ENCODE peak calls at places on chromosome X, in six cellular contexts. V, U, K, N, I and H are unnamed samples.

GRCh38 chrX:119970574-119970973 is 27.0 kb upstream of the NKAP start:
- DNase-seq in V (no peak), K (no peak), I (no peak), N (no peak), U (no peak), H (no peak)

GRCh38 chrX:100994352-100995281 is 25.1 kb downstream of the ARL13A start:
- DNase-seq in I (peak; percentile 7), N (peak; percentile 1), U (no peak), V (no peak), K (no peak), H (peak; percentile 7)

GRCh38 chrX:69289046-69289838 is 124.0 kb upstream of the PJA1 start:
- DNase-seq in K (no peak), N (no peak), I (no peak), V (no peak), U (no peak), H (no peak)

GRCh38 chrX:65697915-65698796 is 30.7 kb downstream of the MSN start:
- DNase-seq in V (peak; percentile 74), U (no peak), I (no peak), K (no peak), N (peak; percentile 72), H (peak; percentile 68)

GRCh38 chrX:9221714-9222113 is 187.8 kb upstream of the FAM9B start:
- DNase-seq in U (no peak), I (no peak), N (no peak), K (no peak), V (no peak), H (no peak)

GRCh38 chrX:68725966-68726365 is 78.5 kb downstream of the STARD8 start:
- DNase-seq in I (no peak), K (no peak), N (no peak), V (no peak), U (no peak), H (no peak)

GRCh38 chrX:153649178-153649914 is 2.3 kb downstream of the DUSP9 start:
- DNase-seq in U (no peak), V (peak; percentile 37), I (peak; percentile 66), K (peak; percentile 62), N (peak; percentile 51), H (no peak)

GRCh38 chrX:135985123-135985973 is at the start of gene SLC9A6:
- DNase-seq in U (peak; percentile 35), N (peak; percentile 75), I (peak; percentile 55), K (peak; percentile 90), V (peak; percentile 69), H (peak; percentile 65)

GRCh38 chrX:132467029-132467428 is 21.8 kb downstream of the MBNL3 start:
- DNase-seq in K (no peak), N (no peak), U (no peak), V (no peak), I (no peak), H (no peak)

GRCh38 chrX:127574829-127575228 is 477.4 kb downstream of the ACTRT1 start:
- DNase-seq in V (no peak), K (no peak), U (no peak), I (no peak), N (no peak), H (no peak)

GRCh38 chrX:118350221-118350620 is 4.3 kb downstream of the WDR44 start:
- DNase-seq in V (no peak), N (no peak), K (no peak), U (no peak), I (no peak), H (no peak)

GRCh38 chrX:134453631-134454030 is 6.3 kb upstream of the HPRT1 start:
- DNase-seq in V (no peak), N (no peak), K (no peak), U (no peak), I (no peak), H (no peak)

GRCh38 chrX:111168314-111168713 is 72.3 kb downstream of the PAK3 start:
- DNase-seq in V (no peak), U (peak; percentile 8), K (no peak), I (no peak), N (no peak), H (no peak)

GRCh38 chrX:115337735-115338134 is 48.2 kb downstream of the LUZP4 start:
- DNase-seq in V (no peak), N (no peak), K (no peak), U (no peak), I (no peak), H (no peak)

GRCh38 chrX:139559383-139560042 is 29.0 kb downstream of the F9 start:
- DNase-seq in K (no peak), I (no peak), U (peak; percentile 3), N (no peak), V (no peak), H (no peak)

GRCh38 chrX:48956728-48957414 is 536 bp downstream of the OTUD5 start:
- DNase-seq in U (no peak), N (peak; percentile 53), K (peak; percentile 81), V (peak; percentile 62), I (no peak), H (no peak)

GRCh38 chrX:5780821-5781220 is 447.8 kb downstream of the NLGN4X start:
- DNase-seq in N (no peak), V (no peak), I (no peak), K (no peak), U (no peak), H (no peak)

GRCh38 chrX:120604359-120604782 is 470 bp downstream of the MCTS1 start:
- DNase-seq in N (peak; percentile 22), K (no peak), U (no peak), I (peak; percentile 8), V (peak; percentile 30), H (peak; percentile 9)

GRCh38 chrX:105173071-105173470 is 47.4 kb downstream of the TEX13A start:
- DNase-seq in V (no peak), U (no peak), K (no peak), N (no peak), I (no peak), H (no peak)

GRCh38 chrX:114611018-114611619 is 27.2 kb downstream of the HTR2C start:
- DNase-seq in I (no peak), K (no peak), V (no peak), N (peak; percentile 1), U (peak; percentile 0), H (no peak)